ENCODE peak calls at places on chromosomes 6 and 20, in seven cellular contexts. F, L, C, X, J, Z and U are unnamed samples.

GRCh38 chr20:6588296-6588695 is 179.2 kb upstream of the BMP2 start:
- DNase-seq in F (no peak), L (no peak), C (peak), X (no peak), J (no peak), Z (no peak), U (no peak)

GRCh38 chr6:33846226-33846625 is 42.4 kb upstream of the MLN start:
- DNase-seq in F (no peak), L (no peak), C (no peak), X (no peak), J (no peak), Z (no peak), U (no peak)

GRCh38 chr6:109349419-109349987 is 32.8 kb downstream of the CD164 start:
- DNase-seq in F (peak), L (peak), C (peak), X (peak), J (no peak), Z (no peak), U (no peak)

GRCh38 chr6:138240476-138241245 is 22.4 kb upstream of the PBOV1 start:
- DNase-seq in F (no peak), L (no peak), C (no peak), X (no peak), J (no peak), Z (no peak), U (no peak)

GRCh38 chr6:37492236-37493046 is 7.3 kb downstream of the CCDC167 start:
- DNase-seq in F (no peak), L (no peak), C (no peak), X (no peak), J (no peak), Z (no peak), U (no peak)

GRCh38 chr6:132259070-132259469 is 142.2 kb downstream of the MOXD1 start:
- DNase-seq in F (peak), L (no peak), C (no peak), X (no peak), J (no peak), Z (no peak), U (no peak)

GRCh38 chr20:31859266-31859997 is 10.9 kb downstream of the DUSP15 start:
- DNase-seq in F (no peak), L (no peak), C (no peak), X (no peak), J (no peak), Z (peak), U (no peak)

GRCh38 chr6:121548146-121548545 is 112.7 kb downstream of the GJA1 start:
- DNase-seq in F (no peak), L (no peak), C (no peak), X (no peak), J (no peak), Z (no peak), U (no peak)

GRCh38 chr6:80690611-80691090 is 584.2 kb downstream of the BCKDHB start:
- DNase-seq in F (no peak), L (no peak), C (no peak), X (no peak), J (no peak), Z (no peak), U (no peak)

GRCh38 chr20:52251137-52251700 is 59.6 kb upstream of the ZFP64 start:
- DNase-seq in F (no peak), L (peak), C (no peak), X (no peak), J (no peak), Z (no peak), U (no peak)

GRCh38 chr20:24965065-24965919 is 16.2 kb downstream of the CST7 start:
- DNase-seq in F (no peak), L (no peak), C (no peak), X (peak), J (no peak), Z (peak), U (no peak)

GRCh38 chr6:3227363-3228045 is at the start of gene TUBB2B:
- DNase-seq in F (no peak), L (no peak), C (no peak), X (peak), J (no peak), Z (no peak), U (no peak)

GRCh38 chr6:74574794-74575193 is 631.1 kb downstream of the COL12A1 start:
- DNase-seq in F (peak), L (peak), C (no peak), X (no peak), J (no peak), Z (no peak), U (no peak)

GRCh38 chr6:38510205-38510604 is 129.5 kb downstream of the BTBD9 start:
- DNase-seq in F (no peak), L (no peak), C (no peak), X (no peak), J (no peak), Z (no peak), U (no peak)

GRCh38 chr6:73157870-73158269 is 67.4 kb downstream of the KHDC1L start:
- DNase-seq in F (no peak), L (no peak), C (no peak), X (no peak), J (no peak), Z (no peak), U (no peak)

DNA sequence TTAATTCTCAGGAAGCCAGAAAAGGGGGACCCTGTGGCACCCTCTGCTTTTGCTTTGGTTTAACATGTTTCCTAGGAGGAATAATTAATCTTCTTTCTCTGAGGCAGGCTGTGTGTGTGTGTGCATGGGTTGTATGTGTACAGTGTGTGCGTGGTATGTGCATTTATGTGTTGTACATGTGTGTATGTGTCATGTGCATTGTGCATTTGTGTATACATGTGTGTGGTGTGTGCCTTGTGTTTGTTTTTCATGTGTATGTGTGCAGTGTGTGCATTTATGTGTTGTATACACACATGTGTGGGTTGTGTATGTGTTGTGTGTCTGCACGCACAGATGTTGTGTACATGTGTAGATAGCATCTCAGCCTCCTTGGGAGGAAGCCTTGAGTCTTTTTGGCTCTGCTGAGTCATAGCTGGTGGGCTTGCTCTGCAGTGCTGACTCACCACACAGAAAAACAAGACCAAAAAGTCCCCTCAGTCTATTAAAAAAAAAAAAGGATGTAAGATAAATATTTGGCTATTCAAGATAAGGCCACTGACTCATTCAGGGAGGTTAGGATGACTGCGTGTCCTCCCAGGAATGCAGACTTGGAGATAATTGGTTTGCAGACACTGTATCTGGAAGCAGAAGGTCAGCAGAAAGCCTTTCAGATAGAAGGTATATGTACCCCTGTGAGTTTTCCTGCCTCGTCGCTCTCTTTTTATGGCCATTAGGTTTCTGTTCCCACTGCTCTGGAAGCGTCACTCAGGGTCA is 58.6 kb downstream of the SYNJ2 start:
- DNase-seq in F (peak), L (peak), C (no peak), X (no peak), J (peak), Z (peak), U (no peak)
- TF ChIP-seq POLR2A in F (no peak), L (no peak), C (no peak), X (no peak), J (no peak), Z (no peak), U (no peak)

DNA sequence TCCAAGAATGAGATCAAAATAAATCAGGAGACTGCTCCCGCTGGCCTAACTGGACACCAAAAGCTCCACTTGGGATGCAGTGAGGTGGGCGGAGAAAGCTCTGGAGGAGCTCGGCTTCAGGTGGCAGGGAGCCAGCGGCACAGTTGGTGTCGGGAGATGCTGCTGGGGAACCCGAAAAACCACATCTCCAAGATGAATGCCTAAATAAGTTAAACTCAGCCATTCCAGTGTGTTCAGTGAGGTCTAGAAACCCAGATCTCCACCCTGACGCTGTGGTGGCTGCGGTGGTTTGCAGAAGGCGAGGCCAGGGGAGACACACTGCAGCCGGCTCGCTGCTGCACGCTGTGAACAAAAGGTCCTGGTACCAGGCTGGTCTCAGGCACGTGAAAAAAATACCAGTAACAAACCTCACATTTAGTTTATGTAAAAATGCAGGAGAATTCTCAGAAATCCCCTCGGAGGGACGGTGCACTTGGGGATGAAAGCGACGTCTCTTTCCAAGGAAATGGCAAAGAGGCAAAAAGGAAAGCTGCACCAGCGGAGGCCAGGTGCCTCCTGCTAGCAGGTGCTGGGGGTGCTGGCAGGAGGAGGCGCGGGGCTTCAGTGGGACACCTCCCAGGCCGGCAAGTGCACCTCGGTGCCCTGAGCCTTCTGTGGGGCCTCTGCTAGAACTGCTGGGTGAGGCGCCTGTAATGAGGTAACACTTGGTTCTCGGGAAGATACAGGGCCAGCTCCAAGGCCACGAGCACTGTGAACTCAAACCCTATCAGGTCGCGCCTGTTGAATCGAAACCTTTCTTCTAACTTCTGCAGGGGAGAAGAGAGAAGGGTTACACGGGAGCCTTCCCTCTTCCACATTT is 3.6 kb downstream of the RPS21 start:
- DNase-seq in F (no peak), L (no peak), C (no peak), X (no peak), J (no peak), Z (no peak), U (no peak)
- H3K27ac ChIP-seq in F (no peak), L (no peak), C (no peak), X (no peak), J (no peak), Z (no peak), U (no peak)

GRCh38 chr6:53651764-53652401 is 13.7 kb downstream of the KLHL31 start:
- DNase-seq in F (peak), L (no peak), C (peak), X (peak), J (no peak), Z (peak), U (peak)
- TF ChIP-seq EP300 in F (no peak), L (no peak), C (no peak), X (no peak), J (no peak), Z (no peak), U (peak)

GRCh38 chr20:17227669-17228623 is 1.1 kb downstream of the PCSK2 start:
- DNase-seq in F (no peak), L (no peak), C (no peak), X (peak), J (no peak), Z (peak), U (no peak)
- TF ChIP-seq POLR2A in F (no peak), L (no peak), C (no peak), X (no peak), J (no peak), Z (no peak), U (no peak)

DNA sequence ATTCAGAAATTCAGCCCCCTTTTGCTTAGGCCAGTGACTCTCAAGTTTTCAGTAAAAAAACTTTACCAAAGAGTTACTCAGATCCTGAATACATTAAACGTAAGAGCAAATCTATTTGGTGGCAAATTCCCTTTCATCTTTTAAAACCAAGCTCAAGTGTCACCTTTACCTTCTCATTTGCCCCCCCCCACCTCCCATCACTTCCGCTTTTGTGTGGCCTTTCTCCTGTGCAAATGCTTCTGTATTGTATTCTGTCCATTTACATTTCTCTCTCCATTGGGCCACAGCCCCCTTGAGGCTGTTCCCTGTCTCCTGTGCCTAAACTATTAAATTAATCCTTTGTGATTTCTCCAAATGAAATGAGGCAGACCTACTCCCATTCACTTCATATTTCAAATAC is 1.9 kb downstream of the NOL7 start:
- DNase-seq in F (no peak), L (no peak), C (no peak), X (no peak), J (no peak), Z (no peak), U (no peak)
- H3K27ac ChIP-seq in F (no peak), L (peak), C (no peak), X (no peak), J (no peak), Z (no peak), U (peak)

DNA sequence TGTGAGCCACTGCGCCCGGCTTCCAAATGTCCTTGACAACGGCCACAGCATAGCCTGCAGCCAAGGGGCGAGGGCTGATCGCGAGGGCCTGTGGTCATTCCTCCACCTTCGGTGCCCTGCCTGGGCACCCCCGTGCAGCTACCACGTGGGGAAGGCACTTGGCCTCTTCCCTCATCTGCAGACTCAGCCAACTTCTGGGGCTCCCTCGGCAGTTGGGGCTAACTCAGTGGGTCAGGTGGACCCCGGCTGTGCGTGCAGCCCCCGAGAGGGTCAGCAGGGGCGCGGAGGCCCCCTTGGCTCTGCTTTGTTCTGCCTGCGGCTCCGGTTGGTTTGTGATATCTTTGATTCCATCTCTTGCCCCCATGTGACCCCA is 52.9 kb upstream of the BHLHE23 start:
- DNase-seq in F (no peak), L (no peak), C (no peak), X (no peak), J (no peak), Z (peak), U (no peak)
- TF ChIP-seq EP300 in F (no peak), L (no peak), C (no peak), X (no peak), J (no peak), Z (no peak), U (no peak)

GRCh38 chr20:833450-834150 is at the start of gene FAM110A:
- DNase-seq in F (peak), L (peak), C (peak), X (peak), J (peak), Z (peak), U (peak)
- TF ChIP-seq POLR2A in F (peak), L (peak), C (peak), X (no peak), J (peak), Z (no peak), U (no peak)